ENCODE peak calls at places on chromosomes 7 and 10, in four cellular contexts. S, K, N and A are unnamed samples.

GRCh38 chr10:9656386-9656785 is 1361.3 kb upstream of the CELF2 start:
- DNase-seq in S (no peak), K (no peak), N (no peak), A (no peak)

GRCh38 chr10:81889181-81889769 is 14.3 kb downstream of the NRG3 start:
- DNase-seq in S (no peak), K (no peak), N (no peak), A (no peak)

GRCh38 chr10:4498763-4499251 is 327.2 kb upstream of the AKR1E2 start:
- DNase-seq in S (peak), K (no peak), N (peak), A (peak)

GRCh38 chr10:97250952-97251351 is 41.5 kb downstream of the ARHGAP19 start:
- DNase-seq in S (no peak), K (no peak), N (no peak), A (no peak)

GRCh38 chr7:108310351-108310750 is 145.9 kb downstream of the NRCAM start:
- DNase-seq in S (peak), K (no peak), N (no peak), A (peak)

GRCh38 chr10:90167174-90168064 is 466.0 kb downstream of the KIF20B start:
- DNase-seq in S (peak), K (no peak), N (no peak), A (peak)

GRCh38 chr10:66996996-66997395 is 71.2 kb downstream of the LRRTM3 start:
- DNase-seq in S (no peak), K (no peak), N (no peak), A (no peak)

GRCh38 chr7:139523199-139523941 is at the start of gene CLEC2L:
- DNase-seq in S (no peak), K (no peak), N (no peak), A (no peak)

GRCh38 chr10:25902002-25902401 is 32.0 kb upstream of the MYO3A start:
- DNase-seq in S (no peak), K (no peak), N (no peak), A (no peak)

GRCh38 chr7:45659496-45660139 is 85.5 kb downstream of the ADCY1 start:
- DNase-seq in S (no peak), K (no peak), N (no peak), A (no peak)

GRCh38 chr10:62681211-62681940 is 123.1 kb upstream of the ADO start:
- DNase-seq in S (no peak), K (no peak), N (no peak), A (no peak)

GRCh38 chr10:62303922-62304321 is 35.3 kb upstream of the RTKN2 start:
- DNase-seq in S (no peak), K (no peak), N (no peak), A (no peak)

GRCh38 chr7:127652333-127653248 is 597 bp downstream of the SND1 start:
- DNase-seq in S (peak), K (no peak), N (no peak), A (peak)

GRCh38 chr10:58086144-58086762 is 181.4 kb downstream of the IPMK start:
- DNase-seq in S (no peak), K (no peak), N (no peak), A (no peak)

GRCh38 chr7:18041202-18041601 is 13.6 kb upstream of the PRPS1L1 start:
- DNase-seq in S (peak), K (no peak), N (no peak), A (peak)

GRCh38 chr7:122258971-122259370 is 45.6 kb downstream of the FEZF1 start:
- DNase-seq in S (no peak), K (no peak), N (no peak), A (no peak)

GRCh38 chr7:155363852-155364600 is 66.3 kb downstream of the INSIG1 start:
- DNase-seq in S (no peak), K (no peak), N (no peak), A (no peak)

GRCh38 chr7:57651006-57651405 is 201.0 kb downstream of the ZNF716 start:
- DNase-seq in S (no peak), K (no peak), N (no peak), A (no peak)

GRCh38 chr10:3785849-3786290 is 861 bp upstream of the KLF6 start:
- DNase-seq in S (peak), K (peak), N (peak), A (peak)

GRCh38 chr7:94335586-94335985 is 59.1 kb upstream of the COL1A2 start:
- DNase-seq in S (no peak), K (no peak), N (no peak), A (no peak)

GRCh38 chr10:97071491-97071890 is 114.3 kb downstream of the SLIT1 start:
- DNase-seq in S (no peak), K (no peak), N (no peak), A (no peak)

GRCh38 chr10:3248526-3249255 is 76.1 kb upstream of the PITRM1 start:
- DNase-seq in S (peak), K (no peak), N (no peak), A (peak)

GRCh38 chr7:151014950-151015349 is 9.3 kb downstream of the ATG9B start:
- DNase-seq in S (no peak), K (no peak), N (no peak), A (no peak)

GRCh38 chr10:96960872-96961271 is 128.8 kb downstream of the LCOR start:
- DNase-seq in S (no peak), K (no peak), N (no peak), A (no peak)

GRCh38 chr10:118793545-118793944 is 38.8 kb upstream of the CACUL1 start:
- DNase-seq in S (no peak), K (no peak), N (no peak), A (no peak)

GRCh38 chr7:133650487-133651292 is 397.8 kb downstream of the EXOC4 start:
- DNase-seq in S (no peak), K (no peak), N (no peak), A (no peak)